ENCODE peak calls at places on chromosome 19, in nine cellular contexts. P, J, H, C, Z, O, M, N and Q are unnamed samples.

GRCh38 chr19:22784051-22784450 is at the start of gene ZNF99:
- DNase-seq in J (no peak), O (peak; percentile 5), N (no peak), Z (no peak), P (no peak), H (no peak), M (peak; percentile 85), C (no peak), Q (no peak)

GRCh38 chr19:38304352-38304865 is 358 bp downstream of the C19orf33 start:
- DNase-seq in C (no peak), P (no peak), N (no peak), M (no peak), O (no peak), J (no peak), H (no peak), Z (no peak), Q (no peak)

GRCh38 chr19:33197591-33198000 is 3.5 kb downstream of the LRP3 start:
- DNase-seq in J (no peak), C (no peak), M (no peak), H (no peak), O (no peak), Z (no peak), N (no peak), P (no peak), Q (no peak)

GRCh38 chr19:4803736-4804695 is 12.5 kb downstream of the FEM1A start:
- DNase-seq in J (peak; percentile 44), O (no peak), M (peak; percentile 65), N (peak; percentile 82), Z (peak; percentile 70), P (peak; percentile 25), C (peak; percentile 55), H (no peak), Q (peak; percentile 87)

GRCh38 chr19:18208098-18208951 is 4.5 kb upstream of the RAB3A start:
- DNase-seq in M (peak; percentile 59), O (no peak), J (peak; percentile 84), C (peak; percentile 55), Z (peak; percentile 42), H (no peak), N (peak; percentile 74), P (peak; percentile 68), Q (peak; percentile 57)

GRCh38 chr19:6048808-6049405 is 61.4 kb downstream of the RFX2 start:
- DNase-seq in M (peak; percentile 83), H (peak; percentile 65), O (no peak), C (peak; percentile 62), N (peak; percentile 83), J (peak; percentile 80), Z (peak; percentile 89), P (peak; percentile 68), Q (peak; percentile 78)

GRCh38 chr19:30745476-30745985 is 373.3 kb downstream of the ZNF536 start:
- DNase-seq in M (no peak), N (no peak), C (no peak), Z (no peak), O (no peak), H (no peak), J (no peak), P (no peak), Q (no peak)

GRCh38 chr19:8342684-8343482 is at the start of gene KANK3:
- DNase-seq in N (peak; percentile 100), M (peak; percentile 99), J (peak; percentile 97), Z (no peak), H (peak; percentile 90), P (peak; percentile 93), O (peak; percentile 60), C (peak; percentile 74), Q (peak; percentile 97)

GRCh38 chr19:8367327-8368001 is 3.5 kb downstream of the ANGPTL4 start:
- DNase-seq in O (peak; percentile 71), C (no peak), M (peak; percentile 96), Z (peak; percentile 100), N (peak; percentile 49), P (peak; percentile 98), J (peak; percentile 99), H (peak; percentile 90), Q (peak; percentile 54)

GRCh38 chr19:33486407-33486806 is 35.2 kb downstream of the PEPD start:
- DNase-seq in J (no peak), H (no peak), Z (no peak), P (no peak), C (no peak), N (no peak), O (no peak), M (no peak), Q (no peak)

GRCh38 chr19:3366761-3367571 is 583 bp downstream of the NFIC start:
- DNase-seq in N (peak; percentile 76), J (no peak), P (no peak), O (no peak), M (peak; percentile 78), C (no peak), Z (peak; percentile 57), H (peak; percentile 18), Q (no peak)

GRCh38 chr19:32615569-32615968 is 34.6 kb downstream of the PDCD5 start:
- DNase-seq in O (no peak), Z (no peak), N (no peak), J (no peak), H (no peak), M (no peak), C (no peak), P (no peak), Q (no peak)

GRCh38 chr19:679418-680286 is 3.5 kb downstream of the FSTL3 start:
- DNase-seq in J (peak; percentile 88), P (peak; percentile 72), O (no peak), N (peak; percentile 69), M (peak; percentile 85), H (peak; percentile 51), C (peak; percentile 37), Z (peak; percentile 58), Q (peak; percentile 45)

GRCh38 chr19:38206928-38207327 is 17.1 kb downstream of the DPF1 start:
- DNase-seq in P (no peak), O (no peak), J (no peak), N (no peak), C (no peak), Z (no peak), H (no peak), M (no peak), Q (no peak)

GRCh38 chr19:38044267-38045111 is 137.5 kb downstream of the SIPA1L3 start:
- DNase-seq in O (no peak), Z (peak; percentile 9), P (no peak), J (peak; percentile 42), C (no peak), H (no peak), M (no peak), N (no peak), Q (no peak)

GRCh38 chr19:45889210-45889885 is 3.4 kb upstream of the IRF2BP1 start:
- DNase-seq in O (no peak), M (no peak), C (no peak), N (no peak), P (no peak), H (no peak), Z (no peak), J (no peak), Q (no peak)

DNA sequence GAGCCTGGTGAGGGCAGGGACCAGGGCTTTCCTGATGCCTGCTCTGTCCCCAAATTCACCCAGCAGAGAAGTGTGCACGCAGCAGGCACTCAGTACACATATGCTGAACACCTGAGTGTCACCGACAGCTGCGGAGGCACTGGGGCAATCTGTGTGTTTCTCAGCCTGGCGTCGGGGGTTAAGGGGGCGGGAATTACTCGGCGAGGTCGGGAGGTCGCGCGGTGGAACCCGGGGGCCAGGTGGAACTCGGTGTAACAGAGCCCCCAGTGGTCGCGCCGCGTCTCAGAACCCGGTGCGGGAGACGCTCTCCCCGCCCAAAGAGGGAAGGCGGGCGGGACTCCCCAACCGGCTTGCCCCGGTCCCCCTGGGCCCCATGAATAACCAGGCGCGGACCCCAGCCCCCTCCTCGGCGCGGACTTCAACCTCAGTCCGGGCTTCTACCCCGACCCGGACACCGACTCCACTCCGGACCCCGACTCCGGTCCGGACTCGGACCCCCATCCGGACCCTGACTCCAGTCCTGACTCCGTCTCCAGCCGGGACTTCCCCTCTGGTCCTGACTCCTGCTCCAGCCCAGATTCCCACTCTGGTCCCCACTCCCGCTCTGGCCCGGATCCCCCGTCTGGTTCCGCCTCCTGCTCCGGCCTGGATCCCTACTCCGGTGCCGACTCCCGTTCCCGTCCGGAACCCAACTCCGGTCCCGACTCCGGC is at the start of gene SELENOV:
- DNase-seq in O (no peak), C (peak; percentile 28), M (no peak), J (no peak), Z (no peak), P (no peak), N (peak; percentile 60), H (no peak), Q (peak; percentile 35)
- TF ChIP-seq CTCF in O (no peak), C (no peak), M (no peak), J (no peak), Z (no peak), P (no peak), N (peak; percentile 6), H (no peak), Q (no peak)

DNA sequence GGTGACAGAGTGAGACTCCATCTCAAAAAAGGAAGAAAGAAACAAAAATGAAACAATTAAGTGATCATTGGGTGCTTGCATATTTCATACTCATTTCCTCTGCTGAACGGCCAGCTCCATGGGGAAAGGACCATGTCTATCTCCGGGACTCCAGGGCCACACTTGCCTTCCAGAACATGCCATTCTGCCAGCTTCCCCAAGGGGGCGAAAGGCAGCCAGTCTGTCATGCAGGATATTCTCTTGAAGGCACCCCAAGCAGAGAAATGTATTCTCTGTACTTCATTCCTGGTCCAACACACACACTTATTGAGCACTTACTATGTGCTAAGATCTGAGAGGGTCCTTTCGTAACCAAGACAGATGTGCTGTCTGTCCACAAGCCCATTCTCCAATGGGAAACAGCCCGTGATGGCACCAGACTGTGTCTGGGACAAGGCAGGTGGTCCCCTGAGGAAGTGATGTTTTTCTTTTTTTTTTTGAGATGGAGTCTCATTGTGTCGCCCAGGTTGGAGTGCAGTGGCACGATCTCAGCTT is 10.2 kb upstream of the CARM1 start:
- DNase-seq in N (peak; percentile 29), M (no peak), C (no peak), J (peak; percentile 43), O (no peak), P (peak; percentile 33), Z (peak; percentile 56), H (no peak), Q (peak; percentile 66)
- TF ChIP-seq CTCF in N (peak; percentile 62), M (no peak), C (no peak), J (peak; percentile 54), O (peak; percentile 33), P (peak; percentile 52), Z (no peak), H (peak; percentile 44), Q (peak; percentile 67)

DNA sequence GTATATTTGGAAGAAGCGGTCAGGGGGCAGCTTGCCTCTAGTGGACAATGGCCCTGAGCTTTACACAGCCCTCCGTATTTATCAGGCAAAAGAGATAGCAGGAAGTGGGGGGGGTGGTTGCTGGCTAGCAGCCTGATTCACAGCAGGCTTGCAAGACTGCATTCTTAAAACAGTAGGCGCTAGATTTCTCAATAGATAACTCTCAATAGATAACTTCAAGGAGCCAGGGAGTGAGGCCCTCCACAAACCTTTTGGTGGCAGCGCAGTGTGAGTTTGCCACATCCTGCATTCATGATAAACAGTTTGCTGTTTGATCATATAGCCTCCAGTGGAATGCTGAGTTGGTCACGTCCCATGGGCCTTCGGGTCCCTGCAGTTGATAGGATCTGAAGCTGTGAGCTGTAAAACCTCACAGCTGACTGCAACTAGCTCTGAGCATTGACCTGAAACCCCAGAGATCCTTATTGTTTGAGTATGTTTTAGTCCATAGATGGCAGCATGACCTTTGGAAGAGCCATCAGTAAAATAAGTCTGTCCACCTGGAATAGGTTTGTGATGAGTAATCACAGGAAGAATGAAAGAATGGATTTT is 12.2 kb downstream of the FPR3 start:
- DNase-seq in J (peak; percentile 29), C (no peak), H (peak; percentile 63), Z (no peak), N (peak; percentile 48), O (no peak), M (no peak), P (peak; percentile 33), Q (no peak)
- TF ChIP-seq CTCF in J (no peak), C (no peak), H (no peak), Z (no peak), N (peak; percentile 41), O (no peak), M (no peak), P (no peak), Q (no peak)

GRCh38 chr19:1859319-1859718 is 4.1 kb downstream of the KLF16 start:
- DNase-seq in J (no peak), P (no peak), N (no peak), O (no peak), M (peak; percentile 30), C (no peak), Z (no peak), H (no peak), Q (no peak)
- TF ChIP-seq CTCF in J (no peak), P (no peak), N (peak; percentile 1), O (no peak), M (no peak), C (no peak), Z (no peak), H (no peak), Q (no peak)